ENCODE peak calls at places on chromosomes 6 and 20, in six cellular contexts. Y, H, G, F, U and O are unnamed samples.

GRCh38 chr6:98041072-98041471 is 758.1 kb upstream of the MMS22L start:
- DNase-seq in H (no peak), U (no peak), F (peak; percentile 42), G (no peak), Y (no peak), O (peak; percentile 26)

GRCh38 chr20:56778765-56779195 is 149.7 kb downstream of the TFAP2C start:
- DNase-seq in F (no peak), Y (no peak), G (no peak), H (no peak), U (peak; percentile 34), O (no peak)

GRCh38 chr6:109782401-109783046 is 91.4 kb downstream of the FIG4 start:
- DNase-seq in Y (no peak), U (no peak), H (no peak), F (no peak), G (no peak), O (no peak)

GRCh38 chr6:64280569-64280968 is 645.0 kb downstream of the PHF3 start:
- DNase-seq in Y (no peak), F (no peak), U (peak; percentile 55), H (no peak), G (no peak), O (no peak)

GRCh38 chr6:17042422-17043147 is 59.3 kb upstream of the STMND1 start:
- DNase-seq in Y (no peak), G (no peak), U (no peak), F (peak; percentile 18), H (peak; percentile 55), O (peak; percentile 73)

GRCh38 chr6:38610050-38610619 is 29.6 kb downstream of the BTBD9 start:
- DNase-seq in F (no peak), H (no peak), Y (no peak), U (no peak), G (no peak), O (no peak)

GRCh38 chr6:154302111-154302752 is 54.4 kb downstream of the IPCEF1 start:
- DNase-seq in U (no peak), H (peak; percentile 50), G (no peak), F (no peak), Y (no peak), O (no peak)

GRCh38 chr20:29427201-29428060 is 1830.0 kb upstream of the DEFB115 start:
- DNase-seq in Y (no peak), U (peak; percentile 86), H (no peak), G (no peak), F (no peak), O (no peak)

GRCh38 chr20:24034820-24035219 is 46.2 kb upstream of the GGTLC1 start:
- DNase-seq in F (no peak), H (no peak), U (no peak), G (no peak), Y (no peak), O (no peak)